ENCODE peak calls at places on chromosomes 5 and 9, in six cellular contexts. J is astrocyte, H is hepatocyte, U is body of pancreas, S is endodermal cell, Z is upper lobe of left lung. E is an unnamed sample.

GRCh38 chr9:116288658-116289057 is 135.1 kb downstream of the PAPPA start:
- DNase-seq in U (no peak), S (no peak), J (peak; percentile 98), Z (no peak), H (no peak), E (no peak)

GRCh38 chr5:12825163-12825562 is 920.9 kb upstream of the CTNND2 start:
- DNase-seq in S (no peak), Z (no peak), U (no peak), J (no peak), H (no peak), E (no peak)

GRCh38 chr9:77752566-77752965 is 104.4 kb upstream of the GNA14 start:
- DNase-seq in J (peak; percentile 99), Z (no peak), S (no peak), H (no peak), U (no peak), E (no peak)

GRCh38 chr9:81125446-81126092 is 563.8 kb downstream of the TLE1 start:
- DNase-seq in U (no peak), Z (no peak), S (no peak), H (no peak), J (peak; percentile 66), E (no peak)

GRCh38 chr9:22244141-22245011 is 202.2 kb upstream of the DMRTA1 start:
- DNase-seq in U (peak; percentile 41), J (peak; percentile 49), S (peak; percentile 86), Z (no peak), H (peak; percentile 70), E (peak; percentile 13)

GRCh38 chr9:117772960-117773359 is 68.8 kb downstream of the TLR4 start:
- DNase-seq in H (peak; percentile 56), Z (no peak), U (no peak), J (peak; percentile 46), S (no peak), E (no peak)

GRCh38 chr5:530001-530400 is 5.8 kb upstream of the SLC9A3 start:
- DNase-seq in H (no peak), Z (no peak), S (no peak), J (no peak), U (no peak), E (no peak)

GRCh38 chr5:87526131-87526530 is 113.4 kb upstream of the CCNH start:
- DNase-seq in S (no peak), U (peak; percentile 5), Z (no peak), H (no peak), J (peak; percentile 54), E (no peak)

GRCh38 chr9:124040935-124041816 is 29.6 kb downstream of the LHX2 start:
- DNase-seq in J (no peak), U (peak; percentile 64), H (peak; percentile 63), S (peak; percentile 88), Z (peak; percentile 60), E (peak; percentile 22)

GRCh38 chr9:120348951-120349429 is 231.0 kb downstream of the CDK5RAP2 start:
- DNase-seq in U (peak; percentile 30), S (peak; percentile 88), Z (no peak), J (peak; percentile 24), H (peak; percentile 72), E (no peak)

GRCh38 chr5:34923694-34924461 is 5.5 kb upstream of the DNAJC21 start:
- DNase-seq in U (no peak), H (peak; percentile 63), S (no peak), J (peak; percentile 85), Z (peak; percentile 52), E (no peak)

GRCh38 chr9:37650873-37651768 is at the start of gene FRMPD1:
- DNase-seq in Z (peak; percentile 52), S (peak; percentile 91), J (peak; percentile 10), H (peak; percentile 90), U (peak; percentile 80), E (peak; percentile 44)

GRCh38 chr9:89718635-89719034 is 113.8 kb downstream of the GADD45G start:
- DNase-seq in H (no peak), Z (no peak), U (no peak), J (no peak), S (no peak), E (no peak)

GRCh38 chr5:13503017-13503416 is 441.5 kb downstream of the DNAH5 start:
- DNase-seq in J (no peak), Z (no peak), U (no peak), S (no peak), H (no peak), E (no peak)

GRCh38 chr9:112894031-112894430 is 3.4 kb upstream of the SLC46A2 start:
- DNase-seq in J (peak; percentile 20), S (no peak), H (no peak), Z (no peak), U (no peak), E (no peak)

GRCh38 chr9:93198117-93198838 is 14.3 kb downstream of the WNK2 start:
- DNase-seq in U (no peak), S (no peak), H (no peak), Z (no peak), J (no peak), E (no peak)

GRCh38 chr5:37567566-37567965 is 188.4 kb downstream of the WDR70 start:
- DNase-seq in U (no peak), Z (no peak), H (no peak), J (no peak), S (no peak), E (no peak)

GRCh38 chr9:133994359-133995011 is 2.4 kb upstream of the VAV2 start:
- DNase-seq in S (peak; percentile 96), H (peak; percentile 91), J (no peak), U (peak; percentile 85), Z (peak; percentile 81), E (peak; percentile 65)

GRCh38 chr9:71097696-71098095 is 23.7 kb downstream of the TRPM3 start:
- DNase-seq in S (no peak), J (no peak), Z (no peak), H (no peak), U (no peak), E (no peak)

GRCh38 chr5:72790188-72790587 is 26.3 kb upstream of the TNPO1 start:
- DNase-seq in Z (no peak), J (peak; percentile 0), S (no peak), H (no peak), U (no peak), E (no peak)

GRCh38 chr9:19934301-19934868 is 145.5 kb upstream of the SLC24A2 start:
- DNase-seq in J (peak; percentile 23), Z (no peak), H (peak; percentile 26), U (peak; percentile 53), S (peak; percentile 81), E (no peak)

GRCh38 chr5:11319851-11320580 is 559.0 kb upstream of the DAP start:
- DNase-seq in S (no peak), J (peak; percentile 61), Z (no peak), H (peak; percentile 27), U (peak; percentile 8), E (no peak)

GRCh38 chr5:581941-582340 is 30.2 kb upstream of the CEP72 start:
- DNase-seq in H (no peak), J (no peak), Z (no peak), S (no peak), U (no peak), E (no peak)

GRCh38 chr9:14780251-14780650 is 57.7 kb upstream of the CER1 start:
- DNase-seq in H (no peak), U (no peak), J (no peak), S (no peak), Z (no peak), E (no peak)

GRCh38 chr9:125747765-125748510 is 765 bp downstream of the PBX3 start:
- DNase-seq in U (peak; percentile 44), J (no peak), H (peak; percentile 49), Z (peak; percentile 52), S (peak; percentile 75), E (peak; percentile 28)

GRCh38 chr5:151040211-151040747 is 19.9 kb downstream of the GPX3 start:
- DNase-seq in J (no peak), U (no peak), Z (no peak), S (no peak), H (peak; percentile 51), E (no peak)

GRCh38 chr9:21244841-21245240 is 5.0 kb upstream of the IFNA14 start:
- DNase-seq in Z (no peak), S (no peak), U (no peak), J (no peak), H (no peak), E (no peak)

GRCh38 chr5:128574041-128574440 is 36.0 kb upstream of the FBN2 start:
- DNase-seq in H (no peak), Z (no peak), U (no peak), J (peak; percentile 36), S (no peak), E (no peak)

GRCh38 chr5:91280942-91281269 is 102.2 kb downstream of the ARRDC3 start:
- DNase-seq in J (no peak), H (no peak), S (no peak), U (no peak), Z (no peak), E (no peak)

GRCh38 chr5:168843998-168844374 is 264.8 kb upstream of the PANK3 start:
- DNase-seq in J (no peak), U (no peak), H (no peak), Z (no peak), S (no peak), E (no peak)

GRCh38 chr9:128929560-128929959 is 8.8 kb downstream of the PHYHD1 start:
- DNase-seq in S (no peak), Z (no peak), U (no peak), H (no peak), J (no peak), E (no peak)
- H3K27ac ChIP-seq in S (no peak overlapping the region), Z (no peak overlapping the region), U (no peak overlapping the region), H (no peak overlapping the region), J (no peak overlapping the region), E (no peak overlapping the region)

DNA sequence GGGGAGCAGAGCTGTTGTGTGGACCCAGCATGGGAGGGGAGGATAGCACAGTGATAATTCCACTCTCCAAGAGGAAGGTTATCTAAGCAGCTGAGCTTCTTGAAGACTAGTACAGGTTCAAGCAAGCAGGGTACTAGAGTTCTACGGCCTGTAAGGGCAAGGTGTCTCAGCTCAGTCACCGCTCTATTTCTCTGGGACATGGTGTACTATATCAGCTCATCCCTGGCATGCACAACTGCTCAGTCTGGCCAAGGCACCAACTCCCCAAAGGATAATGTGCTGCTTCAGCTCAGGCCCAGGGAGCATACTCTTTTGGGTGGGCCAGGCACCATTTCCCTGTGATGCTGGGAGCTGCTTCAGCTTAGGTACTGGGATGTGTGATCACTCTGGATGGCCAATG is 69.8 kb downstream of the RNF130 start:
- DNase-seq in S (no peak), J (no peak), H (no peak), Z (no peak), U (no peak), E (no peak)
- H3K36me3 ChIP-seq in S (peaks cover 68% of the 10 kb centered on the region), J (no peaks in the 10 kb centered on the region), H (no peaks in the 10 kb centered on the region), Z (peaks cover 5% of the 10 kb centered on the region), U (no peaks in the 10 kb centered on the region), E (no peaks in the 10 kb centered on the region)

GRCh38 chr9:16671591-16672137 is 198.8 kb downstream of the BNC2 start:
- DNase-seq in U (no peak), Z (no peak), J (peak; percentile 83), H (no peak), S (no peak), E (no peak)
- H3K27ac ChIP-seq in U (no peak overlapping the region), Z (no peak overlapping the region), J (peak overlapping the region; percentile 35), H (no peak overlapping the region), S (no peak overlapping the region), E (no peak overlapping the region)

DNA sequence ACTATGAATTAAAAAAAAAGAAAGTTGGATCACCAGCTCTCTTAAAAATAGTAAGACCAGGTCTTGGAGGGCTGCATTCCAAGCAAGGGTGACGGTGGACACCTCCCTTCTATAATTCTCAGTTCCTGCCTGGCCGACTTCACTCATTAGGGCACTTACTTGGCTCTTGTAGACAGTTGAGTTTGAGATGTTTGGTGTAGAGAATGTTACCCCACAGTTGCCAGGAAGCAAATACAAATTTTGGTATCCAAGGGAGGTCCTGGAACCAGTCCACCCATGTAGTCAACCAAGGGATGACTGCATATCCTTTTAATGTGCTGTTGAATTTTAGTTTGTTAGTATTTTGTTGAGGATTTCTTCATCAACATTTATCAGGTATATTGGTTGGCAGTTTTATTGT is 20.6 kb downstream of the B4GALT7 start:
- DNase-seq in Z (no peak), J (no peak), S (no peak), U (no peak), H (no peak), E (no peak)
- H3K36me3 ChIP-seq in Z (peaks cover 31% of the 10 kb centered on the region), J (no peaks in the 10 kb centered on the region), S (peaks cover 27% of the 10 kb centered on the region), U (peaks cover 6% of the 10 kb centered on the region), H (no peaks in the 10 kb centered on the region), E (peaks cover 17% of the 10 kb centered on the region)